ENCODE peak calls at places on chromosomes 4 and X, in ten cellular contexts. C is AG08396; V is vagina; H is T-helper 9 cell; X is suprapubic skin; T is posterior cingulate gyrus; B is activated CD4-positive, CD25-positive, alpha-beta regulatory T cell; Q is NCI-H1105 treated with DMSO at 0.1 percent for 48 hours; A is stimulated activated CD4-positive, alpha-beta T cell treated with anti-CD3 and anti-CD28 coated beads, Interleukin-15, amount 100 ng/mL, for 48 hours; J is activated CD8-positive, alpha-beta memory T cell treated with anti-CD3 and anti-CD28 coated beads for 48 hours. G is an unnamed sample.

GRCh38 chr4:145625677-145626622 is 6.8 kb downstream of the MMAA start:
- DNase-seq in A (no peak), J (no peak), X (no peak), B (no peak), V (no peak), T (no peak), Q (no peak), H (no peak), C (no peak), G (no peak)

GRCh38 chr4:41658106-41658505 is 90.4 kb downstream of the PHOX2B start:
- DNase-seq in T (no peak), A (no peak), Q (no peak), H (no peak), V (no peak), X (no peak), C (no peak), B (no peak), J (no peak), G (no peak)

GRCh38 chrX:20197641-20198210 is 56.1 kb upstream of the EIF1AX start:
- DNase-seq in A (no peak), J (no peak), C (no peak), X (no peak), B (no peak), V (no peak), Q (no peak), T (no peak), H (no peak), G (no peak)

GRCh38 chr4:169229571-169230028 is 41.2 kb downstream of the SH3RF1 start:
- DNase-seq in B (no peak), C (peak; percentile 71), T (no peak), Q (peak; percentile 54), H (no peak), A (no peak), X (no peak), J (no peak), V (no peak), G (no peak)

GRCh38 chrX:49673394-49673793 is 22.4 kb downstream of the PAGE1 start:
- DNase-seq in H (no peak), J (no peak), V (no peak), Q (no peak), T (no peak), B (no peak), C (no peak), A (no peak), X (no peak), G (no peak)

GRCh38 chr4:173167793-173168395 is 717 bp upstream of the GALNT7 start:
- DNase-seq in V (no peak), T (peak; percentile 31), C (peak; percentile 46), Q (peak; percentile 41), J (no peak), A (peak; percentile 5), B (no peak), H (no peak), X (peak; percentile 68), G (peak; percentile 32)

GRCh38 chr4:83821493-83821892 is 285.6 kb downstream of the GPAT3 start:
- DNase-seq in C (no peak), Q (no peak), J (no peak), A (no peak), X (no peak), V (no peak), T (no peak), H (no peak), B (no peak), G (no peak)

GRCh38 chr4:38292529-38292928 is 332.3 kb downstream of the PTTG2 start:
- DNase-seq in J (no peak), H (no peak), C (no peak), T (no peak), X (no peak), B (no peak), A (no peak), Q (no peak), V (no peak), G (no peak)

GRCh38 chr4:143234153-143234552 is 49.4 kb downstream of the USP38 start:
- DNase-seq in A (no peak), V (no peak), Q (no peak), C (peak; percentile 11), J (no peak), H (no peak), X (no peak), B (no peak), T (no peak), G (no peak)

GRCh38 chr4:16032871-16033505 is 50.8 kb downstream of the PROM1 start:
- DNase-seq in B (no peak), C (no peak), A (no peak), Q (no peak), V (no peak), T (no peak), X (no peak), H (no peak), J (no peak), G (no peak)

GRCh38 chr4:144905286-144905685 is 192.7 kb downstream of the ANAPC10 start:
- DNase-seq in T (no peak), A (no peak), Q (no peak), J (no peak), H (no peak), C (no peak), B (no peak), X (no peak), V (no peak), G (no peak)